ENCODE peak calls at places on chromosomes 13 and 19, in four cellular contexts. Z is GM12878, P is HepG2, B is H1. A is an unnamed sample.

GRCh38 chr19:7861619-7862412 is 12.4 kb downstream of the PRR36 start:
- DNase-seq in Z (no peak), P (no peak), B (no peak), A (no peak)

GRCh38 chr19:55398200-55398947 is 9.2 kb downstream of the UBE2S start:
- DNase-seq in Z (no peak), P (no peak), B (no peak), A (no peak)

GRCh38 chr19:51754106-51754505 is 2.4 kb upstream of the FPR1 start:
- DNase-seq in Z (no peak), P (no peak), B (no peak), A (no peak)

GRCh38 chr19:42555317-42555716 is 27.0 kb upstream of the CEACAM1 start:
- DNase-seq in Z (no peak), P (no peak), B (no peak), A (peak)

GRCh38 chr13:107450426-107450825 is 764.9 kb downstream of the LIG4 start:
- DNase-seq in Z (no peak), P (no peak), B (no peak), A (no peak)

GRCh38 chr19:9597027-9597426 is 12.7 kb upstream of the ZNF121 start:
- DNase-seq in Z (no peak), P (no peak), B (no peak), A (no peak)

GRCh38 chr13:70107125-70107497 is 515 bp upstream of the ATXN8OS start:
- DNase-seq in Z (no peak), P (no peak), B (no peak), A (no peak)

GRCh38 chr13:29935309-29935981 is 85.0 kb upstream of the UBL3 start:
- DNase-seq in Z (peak), P (no peak), B (no peak), A (no peak)

GRCh38 chr13:38979891-38980627 is 10.6 kb downstream of the STOML3 start:
- DNase-seq in Z (no peak), P (no peak), B (no peak), A (no peak)

GRCh38 chr19:12881172-12881808 is at the start of gene DNASE2:
- DNase-seq in Z (peak), P (peak), B (peak), A (peak)

GRCh38 chr13:110410906-110411305 is 103.8 kb downstream of the COL4A2 start:
- DNase-seq in Z (no peak), P (no peak), B (no peak), A (no peak)

GRCh38 chr13:110414283-110414682 is 107.2 kb downstream of the COL4A2 start:
- DNase-seq in Z (no peak), P (no peak), B (no peak), A (no peak)

GRCh38 chr13:110411316-110412105 is 104.4 kb downstream of the COL4A2 start:
- DNase-seq in Z (no peak), P (no peak), B (no peak), A (no peak)

GRCh38 chr13:110413311-110414040 is 106.4 kb downstream of the COL4A2 start:
- DNase-seq in Z (no peak), P (no peak), B (no peak), A (no peak)

DNA sequence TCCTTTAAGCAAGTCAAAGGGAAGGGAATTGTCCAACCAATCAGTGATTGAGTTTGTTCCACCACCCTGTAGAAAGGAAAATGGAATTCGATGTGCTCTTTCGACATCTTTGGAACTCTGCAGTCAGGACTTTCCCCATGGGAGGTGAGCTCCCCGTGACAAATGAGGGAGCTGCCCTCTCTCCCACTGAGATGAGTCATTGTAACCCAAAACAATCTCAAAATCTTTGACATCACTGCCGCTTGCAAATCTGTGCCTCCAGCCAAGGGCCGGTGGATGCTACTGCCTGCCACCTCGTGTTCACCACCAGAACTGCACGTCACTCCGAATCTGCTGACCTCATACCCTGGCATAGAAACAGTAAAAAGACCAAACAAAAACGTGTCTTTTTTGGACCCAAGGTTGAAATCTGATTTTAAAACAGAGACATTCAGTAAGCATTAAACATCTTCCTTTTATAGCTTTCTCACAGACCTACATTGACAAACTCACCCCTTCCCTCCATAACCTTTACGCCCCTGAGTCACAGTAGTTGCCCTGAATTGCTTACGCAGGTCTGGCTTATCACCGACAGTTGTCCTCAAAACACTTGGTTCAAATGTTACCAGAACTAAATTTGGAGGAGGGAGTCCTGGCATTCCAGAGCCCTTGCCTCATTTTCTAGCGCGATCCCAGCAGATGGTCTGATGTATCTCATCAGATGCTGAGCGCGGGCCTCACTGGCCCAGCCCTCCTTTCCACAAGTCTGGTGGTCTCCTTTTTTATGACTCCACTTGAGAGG is 105.2 kb downstream of the COL4A2 start:
- DNase-seq in Z (peak), P (peak), B (peak), A (peak)
- TF ChIP-seq SUZ12 in Z (no peak), P (no peak), B (no peak), A (no peak)

GRCh38 chr13:46062190-46062589 is 9.6 kb upstream of the ZC3H13 start:
- DNase-seq in Z (no peak), P (no peak), B (no peak), A (no peak)

GRCh38 chr13:46053162-46054012 is 841 bp upstream of the ZC3H13 start:
- DNase-seq in Z (no peak), P (no peak), B (no peak), A (no peak)

GRCh38 chr13:46058268-46058667 is 5.7 kb upstream of the ZC3H13 start:
- DNase-seq in Z (no peak), P (no peak), B (no peak), A (no peak)

GRCh38 chr13:46059405-46059804 is 6.9 kb upstream of the ZC3H13 start:
- DNase-seq in Z (no peak), P (no peak), B (no peak), A (no peak)

GRCh38 chr13:46057251-46058015 is 4.9 kb upstream of the ZC3H13 start:
- DNase-seq in Z (no peak), P (no peak), B (no peak), A (no peak)
- TF ChIP-seq YY1 in Z (no peak), P (no peak), B (no peak), A (no peak)

GRCh38 chr13:48531416-48532145 is 1.3 kb downstream of the RCBTB2 start:
- DNase-seq in Z (peak), P (peak), B (no peak), A (no peak)
- TF ChIP-seq SUZ12 in Z (no peak), P (no peak), B (no peak), A (no peak)

GRCh38 chr13:41019578-41020347 is 647 bp upstream of the ELF1 start:
- DNase-seq in Z (no peak), P (peak), B (no peak), A (no peak)
- TF ChIP-seq YY1 in Z (no peak), P (no peak), B (no peak), A (no peak)

GRCh38 chr13:52746141-52746540 is 6.5 kb upstream of the CNMD start:
- DNase-seq in Z (no peak), P (no peak), B (no peak), A (no peak)

GRCh38 chr13:52744842-52745241 is 5.2 kb upstream of the CNMD start:
- DNase-seq in Z (no peak), P (no peak), B (no peak), A (no peak)

GRCh38 chr13:52751196-52751595 is 11.6 kb upstream of the CNMD start:
- DNase-seq in Z (no peak), P (no peak), B (no peak), A (no peak)

GRCh38 chr13:52750713-52751112 is 11.1 kb upstream of the CNMD start:
- DNase-seq in Z (no peak), P (no peak), B (no peak), A (no peak)

GRCh38 chr13:52749446-52749845 is 9.8 kb upstream of the CNMD start:
- DNase-seq in Z (no peak), P (no peak), B (no peak), A (no peak)
- TF ChIP-seq SUZ12 in Z (no peak), P (no peak), B (no peak), A (no peak)

DNA sequence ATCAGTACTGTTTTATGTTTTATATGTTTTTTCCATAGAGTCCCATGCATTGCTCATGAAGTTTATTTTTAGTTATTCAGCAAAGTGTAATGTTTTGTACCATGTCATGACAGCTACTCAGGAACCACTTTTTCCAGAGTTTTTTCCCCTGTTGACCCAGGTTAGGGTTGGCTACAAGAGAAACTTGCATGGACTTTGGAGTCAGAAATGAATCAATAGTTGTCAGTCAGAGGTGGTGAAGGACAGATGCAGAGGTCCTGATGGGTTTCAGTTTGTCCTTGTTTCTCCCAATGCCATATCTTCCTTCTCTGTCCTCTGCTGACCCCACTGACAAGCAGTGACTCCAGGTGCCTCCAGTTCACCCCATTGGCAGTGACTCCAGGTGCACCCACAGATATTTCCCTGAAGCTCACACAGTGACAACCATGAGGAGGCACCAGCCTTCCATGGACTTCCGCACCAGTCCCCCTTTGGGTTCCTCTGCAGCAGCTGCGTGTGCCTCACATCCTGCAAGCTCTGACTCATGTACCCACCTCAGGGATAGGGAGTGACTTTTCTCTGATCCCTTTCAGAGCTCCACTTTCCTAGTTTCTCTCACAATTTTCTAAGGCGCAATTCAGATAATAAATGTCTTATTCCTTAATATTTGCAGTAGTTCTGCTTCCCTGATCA is 92.1 kb downstream of the AKAP11 start:
- DNase-seq in Z (no peak), P (no peak), B (no peak), A (no peak)
- TF ChIP-seq YY1 in Z (no peak), P (no peak), B (no peak), A (no peak)

GRCh38 chr19:30711296-30711695 is 339.1 kb downstream of the ZNF536 start:
- DNase-seq in Z (no peak), P (no peak), B (no peak), A (no peak)
- TF ChIP-seq SUZ12 in Z (no peak), P (no peak), B (no peak), A (no peak)

GRCh38 chr19:35043906-35044305 is 2.4 kb downstream of the HPN start:
- DNase-seq in Z (no peak), P (no peak), B (no peak), A (no peak)

GRCh38 chr19:35042954-35043604 is 1.6 kb downstream of the HPN start:
- DNase-seq in Z (no peak), P (peak), B (no peak), A (no peak)

GRCh38 chr19:35046461-35046860 is 4.9 kb downstream of the HPN start:
- DNase-seq in Z (no peak), P (no peak), B (no peak), A (no peak)

GRCh38 chr19:35045667-35046300 is 4.3 kb downstream of the HPN start:
- DNase-seq in Z (peak), P (no peak), B (no peak), A (no peak)

GRCh38 chr19:35044317-35045117 is 3.0 kb downstream of the HPN start:
- DNase-seq in Z (no peak), P (peak), B (peak), A (no peak)
- TF ChIP-seq YY1 in Z (no peak), P (no peak), B (no peak), A (no peak)

GRCh38 chr19:1278074-1278473 is 2.7 kb downstream of the FAM174C start:
- DNase-seq in Z (no peak), P (no peak), B (no peak), A (no peak)

GRCh38 chr19:1275260-1275975 is at the start of gene FAM174C:
- DNase-seq in Z (peak), P (peak), B (peak), A (peak)

GRCh38 chr19:1275976-1276619 is 768 bp downstream of the FAM174C start:
- DNase-seq in Z (no peak), P (no peak), B (no peak), A (no peak)

GRCh38 chr19:1277061-1277460 is 1.7 kb downstream of the FAM174C start:
- DNase-seq in Z (no peak), P (no peak), B (no peak), A (no peak)

DNA sequence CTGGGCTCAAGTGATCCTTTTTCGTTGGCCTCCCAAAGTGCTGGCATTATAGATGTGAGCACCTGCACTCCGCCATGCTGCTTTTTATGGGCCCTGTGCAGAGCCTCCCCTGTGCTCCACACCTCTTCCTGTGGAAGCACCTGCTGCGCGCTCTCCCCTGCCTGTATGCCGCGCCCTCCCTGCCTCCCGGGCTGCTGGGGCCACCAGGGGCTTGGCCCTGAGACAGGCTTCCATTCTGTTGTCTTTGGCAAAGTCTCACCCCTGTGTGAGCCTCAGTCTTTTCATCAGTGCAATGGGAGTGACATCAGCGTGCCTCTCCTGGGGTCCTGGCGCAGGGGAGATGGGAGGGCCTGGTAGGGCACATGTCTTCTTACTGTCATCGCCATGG is 1.3 kb downstream of the FAM174C start:
- DNase-seq in Z (no peak), P (no peak), B (no peak), A (no peak)
- TF ChIP-seq SUZ12 in Z (no peak), P (no peak), B (no peak), A (no peak)

A was measured in NT2/D1.